ENCODE peak calls at places on chromosomes 5 and 9, in seven cellular contexts. G, F, U, M, I, J and V are unnamed samples.
A peak's percentile ranks its signal among the peaks of the same experiment; 100 is the strongest.

GRCh38 chr9:112866662-112867274 is 23.9 kb downstream of the SLC46A2 start:
- DNase-seq in G (peak; percentile 35), F (no peak), U (no peak), M (peak; percentile 34), I (no peak), J (peak; percentile 56), V (no peak)

GRCh38 chr5:28408186-28408585 is 1369.8 kb upstream of the CDH9 start:
- DNase-seq in G (peak; percentile 2), F (no peak), U (no peak), M (no peak), I (no peak), J (no peak), V (peak; percentile 93)

GRCh38 chr9:16680965-16681658 is 189.4 kb downstream of the BNC2 start:
- DNase-seq in G (peak; percentile 37), F (no peak), U (no peak), M (no peak), I (no peak), J (peak; percentile 73), V (peak; percentile 61)

GRCh38 chr5:34007116-34007674 is 655 bp downstream of the AMACR start:
- DNase-seq in G (peak; percentile 23), F (peak; percentile 75), U (no peak), M (no peak), I (no peak), J (peak; percentile 15), V (peak; percentile 40)

GRCh38 chr9:92035687-92036410 is 79.4 kb downstream of the SPTLC1 start:
- DNase-seq in G (peak; percentile 72), F (no peak), U (no peak), M (peak; percentile 29), I (peak; percentile 62), J (peak; percentile 66), V (peak; percentile 75)

GRCh38 chr9:69762527-69762926 is 2.7 kb upstream of the PTAR1 start:
- DNase-seq in G (peak; percentile 36), F (no peak), U (no peak), M (no peak), I (no peak), J (peak; percentile 21), V (peak; percentile 32)

GRCh38 chr5:128254789-128255188 is 171.2 kb downstream of the SLC12A2 start:
- DNase-seq in G (peak; percentile 74), F (no peak), U (no peak), M (no peak), I (peak; percentile 12), J (no peak), V (peak; percentile 23)

GRCh38 chr5:167348286-167348926 is 943.0 kb upstream of the WWC1 start:
- DNase-seq in G (no peak), F (no peak), U (no peak), M (no peak), I (no peak), J (no peak), V (no peak)

GRCh38 chr9:90062982-90063381 is 458.2 kb downstream of the GADD45G start:
- DNase-seq in G (no peak), F (no peak), U (no peak), M (no peak), I (no peak), J (no peak), V (no peak)

GRCh38 chr9:19461135-19461534 is 52.3 kb downstream of the ACER2 start:
- DNase-seq in G (no peak), F (no peak), U (no peak), M (no peak), I (no peak), J (no peak), V (no peak)

GRCh38 chr9:137793196-137793841 is 84.3 kb upstream of the CACNA1B start:
- DNase-seq in G (no peak), F (no peak), U (no peak), M (no peak), I (no peak), J (no peak), V (no peak)

GRCh38 chr9:136249881-136250559 is 4.4 kb upstream of the QSOX2 start:
- DNase-seq in G (no peak), F (no peak), U (no peak), M (no peak), I (no peak), J (no peak), V (no peak)

GRCh38 chr5:150176745-150177485 is 10.3 kb downstream of the CDX1 start:
- DNase-seq in G (no peak), F (no peak), U (no peak), M (no peak), I (no peak), J (no peak), V (peak; percentile 36)

GRCh38 chr5:61386062-61386800 is 54.2 kb downstream of the ZSWIM6 start:
- DNase-seq in G (no peak), F (no peak), U (no peak), M (no peak), I (no peak), J (no peak), V (no peak)

GRCh38 chr5:126450388-126450787 is 27.2 kb downstream of the GRAMD2B start:
- DNase-seq in G (peak; percentile 28), F (no peak), U (no peak), M (no peak), I (no peak), J (no peak), V (no peak)

GRCh38 chr9:121326130-121326838 is 43.8 kb downstream of the STOM start:
- DNase-seq in G (peak; percentile 97), F (peak; percentile 88), U (peak; percentile 35), M (peak; percentile 62), I (peak; percentile 82), J (peak; percentile 52), V (peak; percentile 31)

GRCh38 chr9:97406620-97407177 is 5.2 kb upstream of the TDRD7 start:
- DNase-seq in G (no peak), F (no peak), U (no peak), M (no peak), I (no peak), J (no peak), V (no peak)

GRCh38 chr5:180596115-180596667 is 4.9 kb upstream of the SCGB3A1 start:
- DNase-seq in G (no peak), F (no peak), U (no peak), M (no peak), I (peak; percentile 7), J (no peak), V (no peak)

GRCh38 chr9:129235041-129235930 is 57.2 kb upstream of the IER5L start:
- DNase-seq in G (no peak), F (peak; percentile 70), U (no peak), M (no peak), I (no peak), J (no peak), V (no peak)

GRCh38 chr5:58412932-58413331 is 47.0 kb downstream of the PLK2 start:
- DNase-seq in G (no peak), F (no peak), U (no peak), M (no peak), I (no peak), J (no peak), V (no peak)

GRCh38 chr9:85522459-85523092 is 219.2 kb downstream of the AGTPBP1 start:
- DNase-seq in G (peak; percentile 59), F (peak; percentile 87), U (no peak), M (no peak), I (peak; percentile 25), J (peak; percentile 34), V (peak; percentile 43)

GRCh38 chr5:109701779-109702178 is 12.1 kb downstream of the MAN2A1 start:
- DNase-seq in G (peak; percentile 14), F (no peak), U (no peak), M (no peak), I (no peak), J (no peak), V (no peak)

GRCh38 chr5:151661968-151662732 is 24.6 kb downstream of the SPARC start:
- DNase-seq in G (peak; percentile 30), F (no peak), U (no peak), M (no peak), I (no peak), J (no peak), V (no peak)

GRCh38 chr5:73826761-73827450 is 200.9 kb downstream of the ARHGEF28 start:
- DNase-seq in G (peak; percentile 86), F (no peak), U (no peak), M (no peak), I (no peak), J (peak; percentile 83), V (peak; percentile 85)

GRCh38 chr9:134861586-134862334 is 18.9 kb upstream of the FCN2 start:
- DNase-seq in G (no peak), F (peak; percentile 71), U (no peak), M (no peak), I (no peak), J (no peak), V (no peak)

GRCh38 chr5:2149196-2149541 is 266.4 kb upstream of the IRX4 start:
- DNase-seq in G (peak; percentile 48), F (peak; percentile 61), U (no peak), M (no peak), I (peak; percentile 42), J (peak; percentile 85), V (no peak)

GRCh38 chr9:27333241-27334052 is 36.5 kb upstream of the EQTN start:
- DNase-seq in G (peak; percentile 86), F (no peak), U (peak; percentile 51), M (peak; percentile 66), I (peak; percentile 61), J (peak; percentile 41), V (peak; percentile 86)

GRCh38 chr5:64213568-64213967 is 47.9 kb downstream of the RNF180 start:
- DNase-seq in G (no peak), F (no peak), U (no peak), M (no peak), I (no peak), J (no peak), V (no peak)

GRCh38 chr9:113221800-113222481 is 597 bp downstream of the SLC31A1 start:
- DNase-seq in G (no peak), F (no peak), U (no peak), M (no peak), I (no peak), J (no peak), V (no peak)

GRCh38 chr9:110978516-110978915 is 59.8 kb downstream of the LPAR1 start:
- DNase-seq in G (no peak), F (no peak), U (no peak), M (no peak), I (no peak), J (no peak), V (no peak)